ENCODE peak calls at places on chromosomes 12 and 14, in four cellular contexts. N is NCI-H1092 treated with DMSO at 0.1 percent for 48 hours, R is astrocyte of the spinal cord, I is C1 segment of cervical spinal cord. Z is an unnamed sample.

GRCh38 chr14:41718477-41719166 is 111.9 kb downstream of the LRFN5 start:
- DNase-seq in N (peak), R (no peak), I (no peak), Z (no peak)

GRCh38 chr12:26963413-26963812 is 25.1 kb downstream of the FGFR1OP2 start:
- DNase-seq in N (no peak), R (no peak), I (no peak), Z (no peak)

GRCh38 chr12:104138747-104139186 is 757 bp upstream of the NFYB start:
- DNase-seq in N (no peak), R (no peak), I (no peak), Z (no peak)

GRCh38 chr14:55136868-55137785 is 8.1 kb downstream of the LGALS3 start:
- DNase-seq in N (no peak), R (peak), I (peak), Z (no peak)

GRCh38 chr12:98352835-98353234 is 162.6 kb upstream of the TMPO start:
- DNase-seq in N (no peak), R (no peak), I (no peak), Z (no peak)

GRCh38 chr12:120231316-120232011 is 30.6 kb upstream of the RPLP0 start:
- DNase-seq in N (no peak), R (peak), I (no peak), Z (no peak)

GRCh38 chr14:22159049-22159448 is 430.0 kb downstream of the DAD1 start:
- DNase-seq in N (no peak), R (peak), I (no peak), Z (no peak)

GRCh38 chr12:100955139-100955538 is 160.6 kb downstream of the ANO4 start:
- DNase-seq in N (no peak), R (peak), I (no peak), Z (no peak)

GRCh38 chr14:56100556-56100955 is 17.7 kb upstream of the PELI2 start:
- DNase-seq in N (no peak), R (no peak), I (no peak), Z (no peak)

GRCh38 chr14:96762650-96763049 is 34.5 kb upstream of the VRK1 start:
- DNase-seq in N (peak), R (peak), I (no peak), Z (peak)

GRCh38 chr14:102748806-102749205 is 28.4 kb upstream of the TRAF3 start:
- DNase-seq in N (no peak), R (no peak), I (no peak), Z (no peak)

GRCh38 chr12:70052931-70053497 is 190.2 kb upstream of the CNOT2 start:
- DNase-seq in N (no peak), R (peak), I (no peak), Z (no peak)

GRCh38 chr12:15453613-15454012 is 131.3 kb downstream of the PTPRO start:
- DNase-seq in N (no peak), R (no peak), I (no peak), Z (no peak)

GRCh38 chr14:99982449-99983250 is 82.6 kb upstream of the EVL start:
- DNase-seq in N (peak), R (peak), I (peak), Z (peak)

GRCh38 chr12:91178139-91178561 is 4.5 kb downstream of the DCN start:
- DNase-seq in N (no peak), R (peak), I (no peak), Z (peak)

GRCh38 chr14:72818998-72819397 is 74.9 kb downstream of the DPF3 start:
- DNase-seq in N (no peak), R (no peak), I (no peak), Z (no peak)

GRCh38 chr14:38053684-38054083 is 154.0 kb upstream of the SSTR1 start:
- DNase-seq in N (no peak), R (no peak), I (no peak), Z (no peak)

GRCh38 chr14:76267322-76268012 is 108.5 kb upstream of the ESRRB start:
- DNase-seq in N (peak), R (peak), I (peak), Z (no peak)

GRCh38 chr12:15629108-15629507 is 160.1 kb downstream of the EPS8 start:
- DNase-seq in N (no peak), R (peak), I (no peak), Z (no peak)

GRCh38 chr14:43535231-43535838 is 971.7 kb downstream of the FSCB start:
- DNase-seq in N (no peak), R (no peak), I (no peak), Z (no peak)

GRCh38 chr14:53954551-53955233 is 1.9 kb downstream of the BMP4 start:
- DNase-seq in N (no peak), R (peak), I (no peak), Z (no peak)

GRCh38 chr12:20213851-20214250 is 154.5 kb upstream of the PDE3A start:
- DNase-seq in N (no peak), R (no peak), I (no peak), Z (no peak)

GRCh38 chr12:561116-561705 is 101.5 kb downstream of the B4GALNT3 start:
- DNase-seq in N (no peak), R (no peak), I (no peak), Z (no peak)

GRCh38 chr12:53201639-53202038 is 5.4 kb downstream of the ITGB7 start:
- DNase-seq in N (no peak), R (no peak), I (no peak), Z (no peak)

GRCh38 chr14:104557086-104557485 is 22.5 kb upstream of the C14orf180 start:
- DNase-seq in N (no peak), R (no peak), I (no peak), Z (no peak)

GRCh38 chr12:114412825-114413749 is 7.1 kb upstream of the TBX5 start:
- DNase-seq in N (no peak), R (no peak), I (no peak), Z (no peak)

GRCh38 chr12:31594681-31595080 is 3.7 kb upstream of the DENND5B start:
- DNase-seq in N (no peak), R (no peak), I (no peak), Z (no peak)

GRCh38 chr14:76870146-76870545 is 43.9 kb downstream of the LRRC74A start:
- DNase-seq in N (peak), R (no peak), I (no peak), Z (no peak)

GRCh38 chr12:41234672-41235071 is 46.6 kb downstream of the PDZRN4 start:
- DNase-seq in N (no peak), R (no peak), I (no peak), Z (peak)

GRCh38 chr14:22506778-22507351 is 82.2 kb downstream of the DAD1 start:
- DNase-seq in N (no peak), R (no peak), I (no peak), Z (no peak)

GRCh38 chr14:52069617-52070431 is 965 bp upstream of the NID2 start:
- DNase-seq in N (no peak), R (peak), I (no peak), Z (no peak)

GRCh38 chr14:61510736-61511557 is 184.4 kb upstream of the HIF1A start:
- DNase-seq in N (no peak), R (no peak), I (no peak), Z (no peak)

GRCh38 chr12:52260351-52261210 is 13.9 kb upstream of the KRT86 start:
- DNase-seq in N (no peak), R (peak), I (no peak), Z (no peak)

GRCh38 chr12:105067511-105068031 is 16.7 kb downstream of the ALDH1L2 start:
- DNase-seq in N (peak), R (peak), I (no peak), Z (no peak)

GRCh38 chr12:31589896-31590729 is 823 bp downstream of the DENND5B start:
- DNase-seq in N (peak), R (peak), I (peak), Z (no peak)

GRCh38 chr12:117662620-117663395 is 301.4 kb upstream of the NOS1 start:
- DNase-seq in N (no peak), R (no peak), I (no peak), Z (no peak)

GRCh38 chr14:54562334-54562733 is 4.6 kb upstream of the SAMD4A start:
- DNase-seq in N (no peak), R (peak), I (no peak), Z (no peak)

GRCh38 chr14:21924479-21924878 is 250.9 kb upstream of the OR4E1 start:
- DNase-seq in N (no peak), R (no peak), I (no peak), Z (no peak)

GRCh38 chr12:80356092-80356491 is 87.9 kb upstream of the PTPRQ start:
- DNase-seq in N (no peak), R (peak), I (no peak), Z (no peak)